ENCODE peak calls at places on chromosomes 12 and 14, in four cellular contexts. P is MM.1S, I is HCT116, L is IMR-90. R is an unnamed sample.

GRCh38 chr12:106030210-106031175 is 108.3 kb downstream of the NUAK1 start:
- DNase-seq in P (peak), I (no peak), L (peak), R (peak)

GRCh38 chr14:93018401-93018800 is 95.5 kb downstream of the CHGA start:
- DNase-seq in P (no peak), I (no peak), L (no peak), R (no peak)

GRCh38 chr14:60734465-60735242 is at the start of gene MNAT1:
- DNase-seq in P (peak), I (peak), L (peak), R (peak)

GRCh38 chr14:93811611-93812010 is 23.3 kb upstream of the PRIMA1 start:
- DNase-seq in P (no peak), I (no peak), L (no peak), R (no peak)

GRCh38 chr14:73227812-73228781 is 9.2 kb upstream of the PAPLN start:
- DNase-seq in P (no peak), I (no peak), L (peak), R (peak)

GRCh38 chr12:27504506-27504905 is 19.5 kb upstream of the PPFIBP1 start:
- DNase-seq in P (no peak), I (no peak), L (peak), R (peak)

GRCh38 chr12:125518074-125518473 is 452.8 kb downstream of the AACS start:
- DNase-seq in P (no peak), I (no peak), L (no peak), R (peak)

GRCh38 chr12:91910871-91911388 is 234.7 kb downstream of the BTG1 start:
- DNase-seq in P (no peak), I (no peak), L (no peak), R (no peak)

GRCh38 chr12:89621511-89621910 is 87.1 kb downstream of the ATP2B1 start:
- DNase-seq in P (no peak), I (no peak), L (no peak), R (peak)

GRCh38 chr12:29316772-29317171 is 64.2 kb downstream of the ERGIC2 start:
- DNase-seq in P (no peak), I (no peak), L (peak), R (peak)

GRCh38 chr12:88706286-88706685 is 126.0 kb upstream of the KITLG start:
- DNase-seq in P (no peak), I (no peak), L (no peak), R (no peak)

GRCh38 chr14:37592288-37593274 is 2.5 kb downstream of the FOXA1 start:
- DNase-seq in P (no peak), I (no peak), L (no peak), R (no peak)

GRCh38 chr12:9856154-9856553 is 13.0 kb downstream of the CLEC2B start:
- DNase-seq in P (no peak), I (no peak), L (no peak), R (no peak)

GRCh38 chr12:130440411-130441080 is 102.9 kb downstream of the PIWIL1 start:
- DNase-seq in P (no peak), I (no peak), L (no peak), R (no peak)

GRCh38 chr12:105561981-105562726 is 231.7 kb downstream of the C12orf75 start:
- DNase-seq in P (no peak), I (peak), L (peak), R (peak)

GRCh38 chr12:104384141-104384880 is 72.4 kb upstream of the CHST11 start:
- DNase-seq in P (no peak), I (no peak), L (no peak), R (no peak)

GRCh38 chr14:101228949-101229541 is 325.5 kb upstream of the RTL1 start:
- DNase-seq in P (no peak), I (no peak), L (no peak), R (no peak)

GRCh38 chr12:49565119-49565955 is 2.6 kb downstream of the MCRS1 start:
- DNase-seq in P (no peak), I (no peak), L (no peak), R (no peak)

GRCh38 chr12:49562233-49562632 is 5.7 kb downstream of the MCRS1 start:
- DNase-seq in P (no peak), I (no peak), L (no peak), R (no peak)

GRCh38 chr12:49560695-49561094 is 7.2 kb downstream of the MCRS1 start:
- DNase-seq in P (no peak), I (no peak), L (no peak), R (no peak)

GRCh38 chr12:49564241-49565118 is 3.5 kb downstream of the MCRS1 start:
- DNase-seq in P (no peak), I (no peak), L (no peak), R (no peak)

DNA sequence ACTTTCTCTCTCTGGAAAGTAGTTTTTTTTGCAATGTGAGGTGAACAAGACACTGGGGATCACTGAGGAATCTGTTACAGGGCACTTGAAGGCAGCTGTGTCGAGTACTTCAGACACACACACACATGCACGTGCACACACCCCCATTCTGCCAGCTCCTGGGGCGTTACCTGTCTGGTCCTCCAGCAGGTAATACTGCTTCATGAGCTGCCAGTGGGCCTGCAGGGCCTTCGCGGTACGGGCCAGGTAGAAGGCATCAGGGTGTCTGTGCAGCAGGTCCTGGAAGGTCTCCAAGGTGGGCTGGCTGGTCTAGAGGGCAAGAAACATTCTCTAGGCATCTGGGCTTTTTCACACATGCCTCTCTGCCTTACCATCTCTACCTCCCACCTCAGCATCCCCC is 5.1 kb downstream of the MCRS1 start:
- DNase-seq in P (no peak), I (no peak), L (no peak), R (no peak)
- H3K9ac ChIP-seq in P (no peak), I (no peak), L (no peak), R (no peak)

GRCh38 chr12:109880938-109881337 is 597 bp upstream of the GLTP start:
- DNase-seq in P (no peak), I (no peak), L (no peak), R (no peak)
- H3K4me3 ChIP-seq in P (peak), I (peak), L (peak), R (peak)

GRCh38 chr14:54355698-54356097 is 41.1 kb upstream of the CDKN3 start:
- DNase-seq in P (no peak), I (no peak), L (no peak), R (no peak)
- H3K9ac ChIP-seq in P (no peak), I (no peak), L (no peak), R (no peak)

DNA sequence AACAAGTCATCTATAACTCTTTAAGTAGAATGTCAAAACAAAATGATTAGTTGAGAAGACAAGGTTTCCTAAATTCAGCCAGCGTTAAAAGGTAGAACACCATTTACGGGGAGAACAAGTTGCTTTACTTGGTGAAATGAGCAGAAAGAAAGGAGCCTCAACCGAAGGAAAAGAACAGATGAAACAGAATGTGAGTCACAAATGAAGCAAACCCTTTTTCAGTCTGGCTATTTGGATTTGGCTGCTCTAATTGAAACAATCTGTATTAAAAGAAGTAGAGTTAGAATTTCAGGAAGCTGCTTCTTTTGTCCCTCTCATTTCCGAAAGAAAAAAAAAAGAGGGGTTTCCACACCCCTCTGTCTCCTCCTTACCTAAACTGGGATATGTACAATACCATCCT is 34.6 kb downstream of the CEP128 start:
- DNase-seq in P (no peak), I (no peak), L (peak), R (peak)
- H3K4me3 ChIP-seq in P (no peak), I (no peak), L (no peak), R (no peak)

GRCh38 chr14:49975286-49975685 is 82.4 kb downstream of the ARF6 start:
- DNase-seq in P (no peak), I (peak), L (peak), R (peak)
- H3K9ac ChIP-seq in P (no peak), I (peak), L (no peak), R (peak)

GRCh38 chr12:111057726-111058125 is 137.3 kb upstream of the MYL2 start:
- DNase-seq in P (no peak), I (no peak), L (no peak), R (no peak)
- H3K4me3 ChIP-seq in P (no peak), I (no peak), L (no peak), R (no peak)

DNA sequence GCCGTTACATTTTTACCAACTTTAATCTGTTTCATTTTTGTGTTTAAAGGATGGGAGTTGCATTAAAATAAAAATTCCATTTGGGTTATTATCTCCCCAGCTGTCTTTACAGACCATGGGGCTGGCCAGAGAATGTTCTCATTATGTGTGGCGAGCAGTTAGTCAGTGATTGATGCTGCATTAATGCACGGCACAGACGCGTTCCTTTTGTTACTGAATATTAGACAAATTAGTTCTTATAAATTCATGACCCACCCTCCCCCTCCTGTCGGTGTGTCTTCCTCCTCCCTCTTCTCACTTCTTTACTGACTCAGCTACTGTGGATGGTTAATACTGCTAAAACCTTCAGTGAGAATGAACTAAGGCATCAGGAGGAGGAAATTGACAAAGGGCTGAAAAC is 157.0 kb downstream of the PDZRN4 start:
- DNase-seq in P (no peak), I (no peak), L (no peak), R (no peak)
- H3K9ac ChIP-seq in P (no peak), I (no peak), L (no peak), R (no peak)

GRCh38 chr12:81670759-81671158 is 88.4 kb downstream of the PPFIA2 start:
- DNase-seq in P (no peak), I (no peak), L (no peak), R (no peak)
- H3K4me3 ChIP-seq in P (no peak), I (no peak), L (no peak), R (no peak)

GRCh38 chr12:110670161-110670701 is 18.7 kb downstream of the HVCN1 start:
- DNase-seq in P (peak), I (no peak), L (no peak), R (no peak)

GRCh38 chr12:110667671-110668070 is 21.2 kb downstream of the HVCN1 start:
- DNase-seq in P (no peak), I (no peak), L (no peak), R (no peak)

GRCh38 chr12:110668480-110669192 is 20.3 kb downstream of the HVCN1 start:
- DNase-seq in P (no peak), I (no peak), L (no peak), R (no peak)

GRCh38 chr12:110666892-110667291 is 22.0 kb downstream of the HVCN1 start:
- DNase-seq in P (no peak), I (no peak), L (no peak), R (no peak)

GRCh38 chr12:110669193-110669502 is 19.8 kb downstream of the HVCN1 start:
- DNase-seq in P (no peak), I (no peak), L (no peak), R (no peak)
- H3K9ac ChIP-seq in P (peak), I (no peak), L (no peak), R (no peak)

GRCh38 chr12:76562158-76562557 is 2.6 kb upstream of the OSBPL8 start:
- DNase-seq in P (no peak), I (no peak), L (no peak), R (no peak)

GRCh38 chr12:76559277-76560082 is at the start of gene OSBPL8:
- DNase-seq in P (peak), I (peak), L (peak), R (peak)

GRCh38 chr12:76558684-76559276 is 791 bp downstream of the OSBPL8 start:
- DNase-seq in P (peak), I (no peak), L (peak), R (peak)

GRCh38 chr12:76563061-76563460 is 3.5 kb upstream of the OSBPL8 start:
- DNase-seq in P (no peak), I (no peak), L (no peak), R (no peak)

DNA sequence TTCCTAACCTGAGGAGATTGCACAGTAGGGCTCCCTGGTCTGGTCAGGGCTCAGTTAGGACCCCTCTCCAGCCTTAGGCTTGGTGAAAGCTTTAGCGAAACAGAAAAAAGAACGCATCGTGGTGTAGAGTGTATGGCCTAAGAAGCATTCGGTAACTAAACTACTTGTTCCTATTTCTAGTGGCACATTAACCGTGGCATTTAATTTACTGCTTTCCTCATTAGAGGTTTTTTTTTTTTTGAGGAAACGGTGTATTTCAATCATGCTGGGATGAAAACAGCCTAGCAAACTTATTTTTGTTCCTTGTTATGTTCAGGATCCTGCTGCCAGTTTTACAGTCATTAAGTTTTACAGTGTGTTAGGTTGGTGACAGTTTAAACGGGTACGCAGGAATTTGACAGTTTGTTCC is 516 bp upstream of the OSBPL8 start:
- DNase-seq in P (no peak), I (no peak), L (no peak), R (no peak)
- H3K4me3 ChIP-seq in P (peak), I (peak), L (peak), R (peak)

R was measured in adipocyte.